ENCODE peak calls at places on chromosome 10, in ten cellular contexts. G, O, E, P, I, J, L, Z, S and X are unnamed samples.

GRCh38 chr10:33201971-33202370 is 132.5 kb downstream of the NRP1 start:
- DNase-seq in G (no peak), O (no peak), E (no peak), P (no peak), I (no peak), J (no peak), L (no peak), Z (no peak), S (no peak), X (no peak)

GRCh38 chr10:129531969-129532660 is 65.1 kb downstream of the MGMT start:
- DNase-seq in G (peak; percentile 60), O (no peak), E (no peak), P (no peak), I (no peak), J (no peak), L (no peak), Z (no peak), S (no peak), X (no peak)

GRCh38 chr10:60282771-60283353 is 106.8 kb downstream of the ANK3 start:
- DNase-seq in G (no peak), O (no peak), E (no peak), P (no peak), I (no peak), J (no peak), L (no peak), Z (peak; percentile 50), S (no peak), X (no peak)

GRCh38 chr10:102645388-102645740 is 1.1 kb downstream of the TRIM8 start:
- DNase-seq in G (no peak), O (peak; percentile 32), E (peak; percentile 39), P (peak; percentile 83), I (peak; percentile 88), J (peak; percentile 6), L (no peak), Z (no peak), S (no peak), X (peak; percentile 80)

GRCh38 chr10:30353851-30354250 is 4.8 kb upstream of the MTPAP start:
- DNase-seq in G (no peak), O (no peak), E (no peak), P (no peak), I (no peak), J (no peak), L (no peak), Z (peak; percentile 75), S (no peak), X (no peak)

GRCh38 chr10:89643431-89643811 is 1.6 kb downstream of the PANK1 start:
- DNase-seq in G (no peak), O (no peak), E (no peak), P (no peak), I (no peak), J (no peak), L (no peak), Z (no peak), S (no peak), X (no peak)

GRCh38 chr10:49187950-49188761 is at the start of gene TMEM273:
- DNase-seq in G (no peak), O (no peak), E (no peak), P (peak; percentile 86), I (peak; percentile 84), J (no peak), L (no peak), Z (no peak), S (no peak), X (peak; percentile 68)

GRCh38 chr10:77580500-77580899 is 57.1 kb downstream of the KCNMA1 start:
- DNase-seq in G (no peak), O (no peak), E (no peak), P (peak; percentile 38), I (no peak), J (no peak), L (no peak), Z (no peak), S (no peak), X (no peak)

GRCh38 chr10:132027423-132027983 is 38.2 kb upstream of the JAKMIP3 start:
- DNase-seq in G (no peak), O (no peak), E (no peak), P (no peak), I (no peak), J (no peak), L (no peak), Z (no peak), S (no peak), X (no peak)

GRCh38 chr10:28503114-28503513 is 29.8 kb upstream of the WAC start:
- DNase-seq in G (peak; percentile 25), O (no peak), E (peak; percentile 27), P (no peak), I (no peak), J (no peak), L (peak; percentile 44), Z (no peak), S (no peak), X (peak; percentile 83)

GRCh38 chr10:84333864-84334451 is 5.6 kb downstream of the CCSER2 start:
- DNase-seq in G (no peak), O (peak; percentile 63), E (no peak), P (no peak), I (no peak), J (no peak), L (no peak), Z (no peak), S (no peak), X (no peak)

GRCh38 chr10:6665847-6666246 is 85.8 kb upstream of the PRKCQ start:
- DNase-seq in G (no peak), O (peak; percentile 10), E (no peak), P (no peak), I (no peak), J (no peak), L (no peak), Z (no peak), S (no peak), X (no peak)

GRCh38 chr10:110620108-110620719 is 23.9 kb upstream of the RBM20 start:
- DNase-seq in G (no peak), O (no peak), E (no peak), P (no peak), I (no peak), J (no peak), L (no peak), Z (no peak), S (no peak), X (no peak)

GRCh38 chr10:29737209-29737565 is 102.4 kb upstream of the SVIL start:
- DNase-seq in G (no peak), O (no peak), E (no peak), P (no peak), I (no peak), J (no peak), L (no peak), Z (no peak), S (no peak), X (no peak)

GRCh38 chr10:92027141-92027540 is 103.6 kb downstream of the BTAF1 start:
- DNase-seq in G (no peak), O (no peak), E (no peak), P (no peak), I (no peak), J (no peak), L (no peak), Z (no peak), S (no peak), X (no peak)

GRCh38 chr10:96243296-96243695 is 28.1 kb downstream of the BLNK start:
- DNase-seq in G (no peak), O (no peak), E (no peak), P (no peak), I (no peak), J (no peak), L (no peak), Z (no peak), S (no peak), X (no peak)

GRCh38 chr10:79586933-79587332 is 23.8 kb upstream of the SFTPA1 start:
- DNase-seq in G (no peak), O (no peak), E (no peak), P (no peak), I (no peak), J (no peak), L (no peak), Z (no peak), S (no peak), X (no peak)

GRCh38 chr10:125002044-125002422 is 60.1 kb downstream of the ZRANB1 start:
- DNase-seq in G (peak; percentile 46), O (no peak), E (no peak), P (no peak), I (no peak), J (no peak), L (no peak), Z (no peak), S (no peak), X (no peak)

GRCh38 chr10:50645241-50645640 is 21.5 kb upstream of the SGMS1 start:
- DNase-seq in G (no peak), O (no peak), E (no peak), P (no peak), I (no peak), J (no peak), L (no peak), Z (no peak), S (no peak), X (no peak)

GRCh38 chr10:125092564-125093031 is 67.8 kb downstream of the CTBP2 start:
- DNase-seq in G (no peak), O (no peak), E (no peak), P (no peak), I (peak; percentile 60), J (no peak), L (no peak), Z (no peak), S (no peak), X (no peak)

GRCh38 chr10:114561008-114561523 is 97.0 kb downstream of the ABLIM1 start:
- DNase-seq in G (no peak), O (no peak), E (no peak), P (no peak), I (no peak), J (no peak), L (no peak), Z (no peak), S (no peak), X (no peak)

GRCh38 chr10:106348933-106349332 is 815.6 kb downstream of the SORCS1 start:
- DNase-seq in G (no peak), O (no peak), E (no peak), P (no peak), I (no peak), J (no peak), L (no peak), Z (no peak), S (no peak), X (no peak)

GRCh38 chr10:28595618-28596017 is 62.7 kb downstream of the WAC start:
- DNase-seq in G (no peak), O (no peak), E (no peak), P (no peak), I (no peak), J (no peak), L (no peak), Z (no peak), S (no peak), X (no peak)

GRCh38 chr10:92062273-92062672 is 138.7 kb downstream of the BTAF1 start:
- DNase-seq in G (no peak), O (no peak), E (no peak), P (no peak), I (no peak), J (no peak), L (no peak), Z (no peak), S (no peak), X (no peak)